ENCODE peak calls at places on chromosomes 12 and 14, in six cellular contexts. Y is trophoblast cell; C is osteocyte; B is activated CD8-positive, alpha-beta memory T cell treated with anti-CD3 and anti-CD28 coated beads for 1 hour; F is OCI-LY7; V is activated CD4-positive, CD25-positive, alpha-beta regulatory T cell. U is an unnamed sample.

GRCh38 chr14:100388137-100389050 is 65.3 kb downstream of the SLC25A47 start:
- DNase-seq in Y (no peak), C (no peak), B (no peak), F (no peak), V (no peak), U (no peak)

GRCh38 chr14:37796703-37797416 is 201.4 kb downstream of the TTC6 start:
- DNase-seq in Y (no peak), C (no peak), B (no peak), F (no peak), V (no peak), U (no peak)

GRCh38 chr12:130826151-130826801 is 12.8 kb downstream of the STX2 start:
- DNase-seq in Y (peak), C (peak), B (peak), F (peak), V (peak), U (no peak)

GRCh38 chr12:21559855-21560569 is 33.9 kb downstream of the SPX start:
- DNase-seq in Y (peak), C (no peak), B (no peak), F (no peak), V (no peak), U (no peak)

GRCh38 chr14:103476065-103476464 is 46.6 kb downstream of the CKB start:
- DNase-seq in Y (no peak), C (peak), B (no peak), F (no peak), V (no peak), U (no peak)

GRCh38 chr12:105209091-105209490 is 26.9 kb downstream of the APPL2 start:
- DNase-seq in Y (peak), C (no peak), B (no peak), F (no peak), V (no peak), U (no peak)

GRCh38 chr12:6961695-6962284 is 8.7 kb downstream of the PHB2 start:
- DNase-seq in Y (peak), C (no peak), B (no peak), F (peak), V (no peak), U (peak)

GRCh38 chr12:76533331-76533730 is 26.2 kb downstream of the OSBPL8 start:
- DNase-seq in Y (no peak), C (no peak), B (no peak), F (no peak), V (no peak), U (no peak)

GRCh38 chr14:65258391-65258790 is 154.1 kb upstream of the FUT8 start:
- DNase-seq in Y (no peak), C (no peak), B (no peak), F (no peak), V (no peak), U (no peak)

GRCh38 chr12:108538796-108539195 is 22.2 kb downstream of the SART3 start:
- DNase-seq in Y (no peak), C (no peak), B (no peak), F (no peak), V (no peak), U (no peak)

U was measured in neuronal stem cell.